ENCODE peak calls at places on chromosomes 16 and 17, in six cellular contexts. One of them, this sample, is unnamed.

GRCh38 chr16:89700649-89701424 is 668 bp downstream of the SPATA2L start:
- DNase-seq in neural crest cell: no peak
- DNase-seq in uterus: peak; percentile 48
- DNase-seq in AG09309: no peak
- DNase-seq in mucosa of descending colon: peak; percentile 73
- DNase-seq in foreskin fibroblast: no peak
- DNase-seq in this sample: peak; percentile 87

GRCh38 chr16:3726021-3726687 is 8.8 kb upstream of the TRAP1 start:
- DNase-seq in foreskin fibroblast: no peak
- DNase-seq in uterus: no peak
- DNase-seq in mucosa of descending colon: no peak
- DNase-seq in AG09309: no peak
- DNase-seq in neural crest cell: no peak
- DNase-seq in this sample: no peak

GRCh38 chr16:49284962-49285361 is 3.3 kb upstream of the CBLN1 start:
- DNase-seq in AG09309: no peak
- DNase-seq in uterus: no peak
- DNase-seq in mucosa of descending colon: no peak
- DNase-seq in neural crest cell: no peak
- DNase-seq in foreskin fibroblast: no peak
- DNase-seq in this sample: no peak

GRCh38 chr17:81345211-81346089 is 49.8 kb upstream of the BAHCC1 start:
- DNase-seq in neural crest cell: peak; percentile 66
- DNase-seq in uterus: peak; percentile 89
- DNase-seq in AG09309: peak; percentile 46
- DNase-seq in mucosa of descending colon: peak; percentile 77
- DNase-seq in foreskin fibroblast: peak; percentile 93
- DNase-seq in this sample: peak; percentile 92

GRCh38 chr17:7703584-7704574 is 1.1 kb upstream of the EFNB3 start:
- DNase-seq in foreskin fibroblast: peak; percentile 29
- DNase-seq in mucosa of descending colon: no peak
- DNase-seq in uterus: no peak
- DNase-seq in neural crest cell: no peak
- DNase-seq in AG09309: no peak
- DNase-seq in this sample: peak; percentile 92

GRCh38 chr16:53111078-53111776 is 56.4 kb downstream of the CHD9 start:
- DNase-seq in foreskin fibroblast: no peak
- DNase-seq in neural crest cell: no peak
- DNase-seq in mucosa of descending colon: no peak
- DNase-seq in uterus: no peak
- DNase-seq in AG09309: no peak
- DNase-seq in this sample: no peak

GRCh38 chr16:68902376-68903345 is 59.3 kb downstream of the TANGO6 start:
- DNase-seq in foreskin fibroblast: no peak
- DNase-seq in AG09309: peak; percentile 18
- DNase-seq in neural crest cell: peak; percentile 31
- DNase-seq in mucosa of descending colon: peak; percentile 79
- DNase-seq in uterus: no peak
- DNase-seq in this sample: peak; percentile 75

GRCh38 chr16:2828876-2829430 is 1.1 kb upstream of the ZG16B start:
- DNase-seq in AG09309: no peak
- DNase-seq in foreskin fibroblast: no peak
- DNase-seq in mucosa of descending colon: no peak
- DNase-seq in neural crest cell: no peak
- DNase-seq in uterus: no peak
- DNase-seq in this sample: no peak

GRCh38 chr17:57861000-57861736 is 11.3 kb upstream of the MRPS23 start:
- DNase-seq in neural crest cell: no peak
- DNase-seq in foreskin fibroblast: no peak
- DNase-seq in mucosa of descending colon: peak; percentile 73
- DNase-seq in AG09309: no peak
- DNase-seq in uterus: no peak
- DNase-seq in this sample: peak; percentile 41

GRCh38 chr17:50125420-50125997 is 4.5 kb downstream of the SAMD14 start:
- DNase-seq in mucosa of descending colon: no peak
- DNase-seq in uterus: no peak
- DNase-seq in AG09309: no peak
- DNase-seq in neural crest cell: no peak
- DNase-seq in foreskin fibroblast: no peak
- DNase-seq in this sample: no peak

GRCh38 chr16:74034862-74035261 is 261.8 kb upstream of the PSMD7 start:
- DNase-seq in neural crest cell: peak; percentile 32
- DNase-seq in mucosa of descending colon: peak; percentile 63
- DNase-seq in foreskin fibroblast: no peak
- DNase-seq in AG09309: no peak
- DNase-seq in uterus: no peak
- DNase-seq in this sample: peak; percentile 66
- TF ChIP-seq CTCF in neural crest cell: peak; percentile 71
- TF ChIP-seq CTCF in mucosa of descending colon: no peak
- TF ChIP-seq CTCF in foreskin fibroblast: peak; percentile 42
- TF ChIP-seq CTCF in AG09309: peak; percentile 43
- TF ChIP-seq CTCF in uterus: peak; percentile 6
- TF ChIP-seq CTCF in this sample: peak; percentile 82

DNA sequence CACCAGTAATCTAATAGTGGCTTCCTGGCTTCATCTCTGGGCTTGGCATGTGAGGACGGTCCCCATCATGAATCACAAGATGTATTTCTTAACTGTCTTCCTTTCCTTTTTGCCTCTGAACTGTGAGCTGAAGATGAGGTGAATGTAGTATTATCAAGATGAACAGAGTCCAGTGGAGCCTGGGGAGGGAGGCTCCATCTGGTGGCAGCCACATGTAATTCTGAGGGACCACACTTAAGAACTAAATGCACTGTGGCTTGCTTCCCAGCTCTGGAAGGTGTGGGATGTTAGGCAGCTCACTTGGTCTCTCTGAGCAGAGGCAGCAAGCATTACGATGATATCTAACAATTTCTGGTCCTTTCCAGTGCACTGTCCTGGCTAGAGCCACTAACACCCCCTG is 354.9 kb upstream of the ASIC2 start:
- DNase-seq in uterus: no peak
- DNase-seq in AG09309: no peak
- DNase-seq in foreskin fibroblast: no peak
- DNase-seq in mucosa of descending colon: peak; percentile 11
- DNase-seq in neural crest cell: peak; percentile 15
- DNase-seq in this sample: peak; percentile 63
- TF ChIP-seq CTCF in uterus: peak; percentile 62
- TF ChIP-seq CTCF in AG09309: no peak
- TF ChIP-seq CTCF in foreskin fibroblast: peak; percentile 44
- TF ChIP-seq CTCF in mucosa of descending colon: no peak
- TF ChIP-seq CTCF in neural crest cell: peak; percentile 74
- TF ChIP-seq CTCF in this sample: peak; percentile 72

DNA sequence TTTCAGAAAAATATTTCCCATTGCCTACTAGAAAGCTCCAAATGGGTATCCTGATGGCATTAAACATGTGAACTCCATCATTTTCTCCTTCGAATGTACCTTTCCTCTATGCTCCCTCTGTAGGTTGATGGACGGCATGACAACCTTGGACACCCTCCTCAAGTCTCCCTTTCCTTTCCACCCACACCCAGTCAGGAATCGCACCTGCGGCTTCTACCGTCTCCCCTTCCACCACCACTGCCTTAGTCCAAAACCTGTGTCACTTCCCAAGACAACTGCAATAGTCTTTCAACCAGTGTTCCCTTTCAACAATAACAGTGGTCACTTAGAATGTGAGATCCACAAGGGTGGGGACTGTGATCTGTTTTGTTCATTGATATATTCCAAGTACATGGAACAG is 233.1 kb upstream of the AXIN2 start:
- DNase-seq in foreskin fibroblast: no peak
- DNase-seq in neural crest cell: no peak
- DNase-seq in AG09309: no peak
- DNase-seq in mucosa of descending colon: peak; percentile 52
- DNase-seq in uterus: no peak
- DNase-seq in this sample: peak; percentile 45
- TF ChIP-seq CTCF in foreskin fibroblast: peak; percentile 37
- TF ChIP-seq CTCF in neural crest cell: peak; percentile 58
- TF ChIP-seq CTCF in AG09309: peak; percentile 53
- TF ChIP-seq CTCF in mucosa of descending colon: peak; percentile 11
- TF ChIP-seq CTCF in uterus: peak; percentile 42
- TF ChIP-seq CTCF in this sample: peak; percentile 68

DNA sequence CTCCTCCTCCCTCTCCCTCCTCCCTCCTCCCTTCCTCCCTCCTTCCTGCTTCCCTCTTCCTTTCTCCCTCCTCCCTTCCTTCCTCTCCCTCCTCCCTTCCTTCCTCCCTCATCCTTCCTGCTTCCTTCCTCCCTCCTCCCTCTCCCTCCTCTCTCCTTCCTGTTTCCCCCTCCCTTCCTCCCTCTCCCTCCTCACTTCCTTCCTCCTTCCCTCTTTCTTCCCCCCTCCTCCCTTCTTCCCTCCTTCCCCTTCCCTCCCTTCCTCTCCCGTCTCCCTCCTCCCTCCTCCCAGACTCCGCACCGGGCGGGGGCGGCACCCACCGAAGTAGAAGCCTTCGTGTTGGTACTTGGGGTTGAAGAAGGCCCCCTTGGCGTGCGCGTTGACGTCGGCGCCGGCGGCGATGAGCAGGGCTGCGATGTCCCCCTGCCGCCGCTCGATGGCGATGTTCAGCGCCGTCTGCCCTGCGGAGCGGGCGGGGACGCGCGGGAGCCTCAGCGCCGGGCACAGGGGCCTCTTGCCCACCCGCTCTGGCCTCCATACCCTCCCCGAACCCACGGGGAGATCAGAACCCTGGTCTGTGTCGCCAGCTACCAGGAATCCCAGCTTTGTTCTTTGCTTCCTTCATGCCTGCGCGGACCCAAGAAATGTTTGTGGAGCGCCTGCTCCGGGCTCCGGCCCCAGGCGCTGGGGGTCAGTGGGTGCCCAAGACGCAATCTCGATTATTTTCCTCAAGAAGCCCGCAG is 22.2 kb downstream of the TRPV3 start:
- DNase-seq in neural crest cell: peak; percentile 72
- DNase-seq in foreskin fibroblast: peak; percentile 51
- DNase-seq in mucosa of descending colon: peak; percentile 54
- DNase-seq in uterus: peak; percentile 74
- DNase-seq in AG09309: no peak
- DNase-seq in this sample: peak; percentile 86
- TF ChIP-seq CTCF in neural crest cell: peak; percentile 68
- TF ChIP-seq CTCF in foreskin fibroblast: peak; percentile 70
- TF ChIP-seq CTCF in mucosa of descending colon: peak; percentile 54
- TF ChIP-seq CTCF in uterus: peak; percentile 63
- TF ChIP-seq CTCF in AG09309: peak; percentile 62
- TF ChIP-seq CTCF in this sample: peak; percentile 76

GRCh38 chr17:59027750-59028149 is 78.9 kb downstream of the TRIM37 start:
- DNase-seq in AG09309: no peak
- DNase-seq in neural crest cell: no peak
- DNase-seq in foreskin fibroblast: no peak
- DNase-seq in mucosa of descending colon: no peak
- DNase-seq in uterus: no peak
- DNase-seq in this sample: no peak
- TF ChIP-seq CTCF in AG09309: no peak
- TF ChIP-seq CTCF in neural crest cell: no peak
- TF ChIP-seq CTCF in foreskin fibroblast: no peak
- TF ChIP-seq CTCF in mucosa of descending colon: no peak
- TF ChIP-seq CTCF in uterus: no peak
- TF ChIP-seq CTCF in this sample: no peak